ENCODE peak calls at places on chromosomes 6 and 20, in four cellular contexts. N is PC-3, B is AG10803, F is AG09309. S is an unnamed sample.

GRCh38 chr20:13221673-13222318 is 722 bp downstream of the ISM1 start:
- DNase-seq in F (no peak), B (peak), N (peak), S (peak)

GRCh38 chr6:99331531-99331930 is 17.9 kb downstream of the FAXC start:
- DNase-seq in B (no peak), N (no peak), F (no peak), S (no peak)

GRCh38 chr20:49318430-49319203 is 40.8 kb upstream of the ZNFX1 start:
- DNase-seq in N (no peak), B (no peak), F (no peak), S (no peak)

GRCh38 chr6:154197176-154197850 is 158.3 kb downstream of the OPRM1 start:
- DNase-seq in F (peak), N (peak), B (peak), S (peak)

GRCh38 chr6:31402324-31403282 is 792 bp upstream of the MICA start:
- DNase-seq in N (peak), B (no peak), F (no peak), S (no peak)

GRCh38 chr6:73985891-73986290 is 289.9 kb downstream of the CD109 start:
- DNase-seq in N (peak), F (peak), B (peak), S (no peak)

GRCh38 chr6:143241110-143241509 is 180.4 kb downstream of the AIG1 start:
- DNase-seq in N (no peak), B (no peak), F (no peak), S (peak)

GRCh38 chr20:44019638-44020335 is 105.1 kb downstream of the TOX2 start:
- DNase-seq in N (peak), F (no peak), B (peak), S (no peak)

GRCh38 chr20:32188376-32189122 is 19.0 kb downstream of the PLAGL2 start:
- DNase-seq in F (no peak), N (no peak), B (no peak), S (no peak)

GRCh38 chr6:138654715-138655634 is 118.6 kb upstream of the CCDC28A start:
- DNase-seq in F (no peak), B (peak), N (peak), S (no peak)

GRCh38 chr6:127932708-127933107 is 31.9 kb upstream of the THEMIS start:
- DNase-seq in B (no peak), F (no peak), N (no peak), S (no peak)

GRCh38 chr6:168884646-168885086 is 369.0 kb downstream of the THBS2 start:
- DNase-seq in N (peak), B (peak), F (no peak), S (peak)

GRCh38 chr6:114108119-114109002 is 137.4 kb upstream of the HDAC2 start:
- DNase-seq in N (peak), F (peak), B (peak), S (peak)

GRCh38 chr6:1062786-1063545 is 248.9 kb upstream of the FOXQ1 start:
- DNase-seq in F (no peak), N (no peak), B (peak), S (no peak)

GRCh38 chr6:54191460-54191859 is 80.2 kb downstream of the MLIP start:
- DNase-seq in N (peak), B (peak), F (no peak), S (peak)

GRCh38 chr20:24681634-24682495 is 212.4 kb downstream of the SYNDIG1 start:
- DNase-seq in F (no peak), N (no peak), B (no peak), S (no peak)

GRCh38 chr6:130602151-130602770 is 224.9 kb upstream of the SMLR1 start:
- DNase-seq in N (peak), B (peak), F (peak), S (peak)

GRCh38 chr20:6940052-6940451 is 172.6 kb downstream of the BMP2 start:
- DNase-seq in F (no peak), B (no peak), N (peak), S (no peak)

GRCh38 chr20:33399924-33400323 is 1.4 kb downstream of the CDK5RAP1 start:
- DNase-seq in N (no peak), B (peak), F (no peak), S (no peak)
- H3K4me3 ChIP-seq in N (peak), B (peak), F (peak), S (no peak)

GRCh38 chr6:3240595-3240994 is 13.1 kb upstream of the TUBB2B start:
- DNase-seq in N (no peak), B (no peak), F (no peak), S (no peak)

GRCh38 chr6:3235486-3235885 is 8.0 kb upstream of the TUBB2B start:
- DNase-seq in N (no peak), F (no peak), B (no peak), S (no peak)

GRCh38 chr6:3235969-3236368 is 8.5 kb upstream of the TUBB2B start:
- DNase-seq in F (no peak), N (no peak), B (no peak), S (no peak)

GRCh38 chr6:3239110-3239830 is 11.8 kb upstream of the TUBB2B start:
- DNase-seq in N (peak), B (no peak), F (no peak), S (no peak)

DNA sequence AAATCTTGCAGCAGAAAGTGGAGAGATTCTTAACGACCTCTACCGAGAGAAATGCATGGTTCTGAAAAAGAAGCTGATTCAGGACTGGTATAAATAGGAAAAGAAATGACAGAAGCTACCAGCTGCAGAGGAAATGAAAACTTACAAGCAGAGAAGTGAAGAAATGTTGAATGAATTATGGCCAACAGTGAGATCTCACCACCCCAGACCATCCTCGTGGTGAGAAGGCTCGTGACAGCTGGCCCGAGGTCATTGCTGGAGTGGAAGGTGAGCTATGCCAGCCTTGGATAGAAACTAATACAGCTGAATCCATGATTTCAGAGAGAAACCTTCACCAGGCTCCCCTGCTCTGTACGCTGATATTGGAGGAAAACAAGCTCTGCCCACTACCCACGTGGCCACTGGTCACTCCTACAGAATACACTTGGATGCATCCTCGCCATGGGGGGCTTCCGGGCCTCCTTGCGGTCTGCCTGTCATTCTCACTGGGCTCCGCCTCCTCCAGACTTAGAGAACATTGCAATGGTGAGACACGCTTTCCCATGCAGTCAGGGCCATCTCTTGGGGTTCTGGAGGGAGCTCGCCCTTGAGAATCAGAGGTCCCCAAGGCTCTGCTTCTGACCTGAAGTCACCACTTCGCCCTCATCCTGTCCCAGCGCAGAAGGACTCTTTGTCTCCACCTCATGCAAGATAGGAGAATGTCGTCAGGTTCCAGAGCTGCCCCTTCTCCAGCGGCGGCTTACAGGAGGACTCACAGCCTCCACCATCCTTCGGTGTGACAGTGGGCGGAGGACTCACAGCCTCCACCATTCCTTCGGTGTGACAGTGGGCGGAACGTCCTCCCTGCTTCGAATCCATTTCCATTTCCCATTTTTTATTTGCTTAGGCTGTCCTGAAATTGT is 10.6 kb upstream of the TUBB2B start:
- DNase-seq in B (peak), F (no peak), N (no peak), S (no peak)
- TF ChIP-seq CTCF in B (peak), F (peak), N (no peak), S (no peak)

DNA sequence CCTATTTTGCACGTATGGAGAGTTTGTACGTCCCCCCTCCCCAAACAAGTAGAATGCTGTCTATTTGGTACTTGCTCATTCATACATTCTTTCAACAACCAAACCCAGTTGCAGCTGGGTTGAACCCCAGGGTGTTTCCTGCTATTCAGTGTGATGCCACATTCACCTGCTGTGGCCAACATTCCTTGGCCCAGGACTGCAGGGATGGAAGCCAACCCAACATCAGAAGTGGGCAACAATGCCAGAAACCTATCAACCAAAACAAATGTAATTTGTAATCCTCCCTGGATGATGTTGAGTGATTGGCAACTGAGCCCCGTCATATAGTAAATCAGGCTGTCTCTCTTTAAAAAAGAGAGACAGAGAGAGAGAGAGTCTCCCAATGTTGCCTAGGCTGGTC is 8.9 kb downstream of the NT5E start:
- DNase-seq in F (no peak), B (peak), N (peak), S (peak)
- H3K4me3 ChIP-seq in F (no peak), B (no peak), N (peak), S (no peak)

DNA sequence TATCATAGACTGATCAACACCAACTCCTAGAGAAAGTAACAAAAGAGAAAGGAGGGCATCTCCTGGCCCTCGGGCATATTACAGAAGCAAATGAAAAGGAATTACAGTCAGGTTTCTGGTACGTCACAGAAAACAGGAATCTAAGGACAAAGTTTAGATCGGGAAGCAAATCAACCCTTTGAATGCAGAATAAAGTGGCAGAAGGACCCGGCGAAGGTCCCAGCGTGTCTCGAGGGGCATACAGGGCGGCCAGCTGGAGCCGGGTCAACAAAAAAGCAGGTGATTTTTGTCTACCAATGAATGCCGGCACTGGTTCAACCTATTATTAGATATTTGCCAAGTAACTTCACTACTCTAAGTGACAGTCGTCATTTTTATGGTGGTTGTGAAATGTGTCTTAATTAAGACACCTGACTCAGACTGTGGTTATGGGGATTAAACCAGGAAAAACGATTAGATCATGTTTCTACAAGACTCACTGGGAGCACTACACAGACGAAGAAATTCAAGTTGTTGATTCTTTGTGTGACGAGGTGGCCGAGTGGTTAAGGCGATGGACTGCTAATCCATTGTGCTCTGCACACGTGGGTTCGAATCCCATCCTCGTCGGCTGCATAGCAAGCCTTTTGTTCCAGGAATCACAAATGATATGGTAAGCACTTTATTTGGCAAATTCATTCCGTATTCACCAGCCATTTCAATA is 12.4 kb upstream of the ZSCAN9 start:
- DNase-seq in N (peak), B (peak), F (peak), S (peak)
- TF ChIP-seq CTCF in N (peak), B (no peak), F (no peak), S (no peak)

GRCh38 chr20:38164624-38165088 is 414 bp downstream of the TGM2 start:
- DNase-seq in N (no peak), F (no peak), B (no peak), S (no peak)

GRCh38 chr20:38162878-38163875 is 1.9 kb downstream of the TGM2 start:
- DNase-seq in N (no peak), F (no peak), B (no peak), S (no peak)

GRCh38 chr20:38165089-38165965 is at the start of gene TGM2:
- DNase-seq in B (peak), F (no peak), N (peak), S (no peak)

GRCh38 chr20:38162149-38162548 is 2.9 kb downstream of the TGM2 start:
- DNase-seq in N (no peak), B (no peak), F (no peak), S (no peak)

GRCh38 chr20:38164069-38164468 is 1.0 kb downstream of the TGM2 start:
- DNase-seq in B (no peak), N (no peak), F (no peak), S (no peak)
- H3K4me3 ChIP-seq in B (no peak), N (peak), F (no peak), S (peak)

DNA sequence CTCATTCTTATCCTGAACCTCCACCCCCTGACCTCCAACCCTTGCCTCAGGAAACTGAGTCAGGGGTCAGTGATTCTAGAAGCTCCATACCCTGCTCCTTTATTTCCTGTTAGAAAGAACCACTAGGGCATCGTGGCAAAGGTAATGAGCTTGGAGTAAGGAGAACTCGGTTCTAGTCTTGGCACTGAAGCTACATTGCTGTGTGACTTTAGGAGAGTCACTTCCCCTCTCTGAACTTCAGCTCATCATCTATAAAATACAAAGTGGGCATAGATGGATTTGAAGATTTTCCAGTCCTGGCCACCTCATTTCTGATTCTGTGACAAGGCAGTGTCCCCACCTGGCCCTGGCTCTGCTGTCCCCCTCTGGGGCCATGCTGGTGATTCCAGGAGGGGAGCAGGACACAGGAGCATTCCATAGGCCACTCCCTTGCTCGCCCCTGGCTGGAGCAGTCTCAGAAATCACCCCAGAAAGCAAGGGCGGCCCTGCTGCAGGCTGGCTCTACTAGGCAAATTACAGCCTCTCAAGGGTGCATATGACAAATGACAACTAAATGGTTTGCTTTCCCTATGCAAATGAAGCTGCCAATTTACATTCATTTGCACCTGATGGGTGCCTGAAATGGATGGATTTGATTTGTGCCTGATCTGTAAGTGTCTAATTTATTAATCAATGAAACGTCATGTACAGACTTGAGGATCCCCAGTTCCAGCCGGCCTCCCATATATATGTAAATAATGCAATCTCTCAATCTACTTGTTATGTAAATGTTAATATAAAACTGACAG is 62.2 kb downstream of the LRFN2 start:
- DNase-seq in B (no peak), F (no peak), N (no peak), S (no peak)
- TF ChIP-seq CTCF in B (no peak), F (no peak), N (no peak), S (no peak)

S was measured in astrocyte of the cerebellum.